ENCODE peak calls at places on chromosomes 5 and 9, in seven cellular contexts. P is dorsolateral prefrontal cortex, K is upper lobe of left lung, S is WTC11, E is MCF 10A, Y is adrenal gland, D is SK-N-SH. X is an unnamed sample.

GRCh38 chr9:83681490-83681889 is 26.3 kb downstream of the UBQLN1 start:
- DNase-seq in P (no peak), K (no peak), S (no peak), E (no peak), Y (no peak), D (no peak), X (no peak)

GRCh38 chr9:15310448-15310847 is 3.4 kb upstream of the TTC39B start:
- DNase-seq in P (no peak), K (no peak), S (no peak), E (no peak), Y (no peak), D (no peak), X (no peak)

GRCh38 chr5:102309586-102309985 is 13.5 kb upstream of the SLCO4C1 start:
- DNase-seq in P (no peak), K (no peak), S (no peak), E (no peak), Y (no peak), D (no peak), X (no peak)

GRCh38 chr5:113678924-113679575 is 165.6 kb downstream of the YTHDC2 start:
- DNase-seq in P (peak; percentile 41), K (no peak), S (peak; percentile 38), E (peak; percentile 70), Y (peak; percentile 26), D (peak; percentile 39), X (peak; percentile 61)

GRCh38 chr5:1172670-1173404 is 28.6 kb upstream of the SLC6A19 start:
- DNase-seq in P (no peak), K (no peak), S (no peak), E (no peak), Y (no peak), D (no peak), X (no peak)

GRCh38 chr9:34996181-34996904 is 6.8 kb downstream of the DNAJB5 start:
- DNase-seq in P (no peak), K (no peak), S (no peak), E (no peak), Y (no peak), D (peak; percentile 0), X (no peak)

GRCh38 chr5:35971878-35972210 is 19.3 kb downstream of the UGT3A1 start:
- DNase-seq in P (no peak), K (no peak), S (no peak), E (no peak), Y (no peak), D (no peak), X (no peak)

GRCh38 chr9:70408393-70409040 is 5.9 kb downstream of the KLF9 start:
- DNase-seq in P (no peak), K (no peak), S (no peak), E (no peak), Y (no peak), D (no peak), X (no peak)

GRCh38 chr9:19161257-19162025 is 34.1 kb upstream of the PLIN2 start:
- DNase-seq in P (no peak), K (peak; percentile 86), S (no peak), E (peak; percentile 96), Y (peak; percentile 81), D (no peak), X (peak; percentile 56)

GRCh38 chr5:165457854-165458481 is 1952.5 kb downstream of the MAT2B start:
- DNase-seq in P (no peak), K (no peak), S (peak; percentile 19), E (peak; percentile 79), Y (no peak), D (peak; percentile 32), X (peak; percentile 42)

GRCh38 chr9:17614246-17614645 is 35.4 kb downstream of the SH3GL2 start:
- DNase-seq in P (peak; percentile 58), K (no peak), S (no peak), E (no peak), Y (no peak), D (no peak), X (no peak)

GRCh38 chr5:116970318-116970717 is 395.7 kb upstream of the SEMA6A start:
- DNase-seq in P (peak; percentile 19), K (no peak), S (no peak), E (peak; percentile 80), Y (no peak), D (peak; percentile 58), X (peak; percentile 11)

GRCh38 chr5:10628601-10629000 is 64.7 kb downstream of the ANKRD33B start:
- DNase-seq in P (no peak), K (no peak), S (no peak), E (no peak), Y (no peak), D (no peak), X (no peak)

GRCh38 chr5:55220433-55221185 is 6.5 kb downstream of the MCIDAS start:
- DNase-seq in P (peak; percentile 16), K (no peak), S (peak; percentile 73), E (no peak), Y (no peak), D (peak; percentile 56), X (no peak)

GRCh38 chr9:132249690-132250089 is 87.8 kb downstream of the NTNG2 start:
- DNase-seq in P (no peak), K (no peak), S (no peak), E (no peak), Y (peak; percentile 1), D (no peak), X (no peak)

GRCh38 chr5:156037151-156037909 is 289.6 kb upstream of the SGCD start:
- DNase-seq in P (no peak), K (no peak), S (no peak), E (no peak), Y (no peak), D (no peak), X (no peak)

GRCh38 chr9:71647094-71647591 is 121.2 kb downstream of the CEMIP2 start:
- DNase-seq in P (peak; percentile 6), K (peak; percentile 92), S (no peak), E (peak; percentile 93), Y (peak; percentile 73), D (no peak), X (peak; percentile 20)

GRCh38 chr9:80352967-80353366 is 781.2 kb downstream of the TLE4 start:
- DNase-seq in P (no peak), K (no peak), S (no peak), E (no peak), Y (no peak), D (no peak), X (no peak)

GRCh38 chr9:111427186-111427585 is 57.0 kb downstream of the ECPAS start:
- DNase-seq in P (no peak), K (no peak), S (no peak), E (peak; percentile 34), Y (no peak), D (no peak), X (no peak)

GRCh38 chr5:1509346-1510085 is 14.2 kb downstream of the LPCAT1 start:
- DNase-seq in P (no peak), K (peak; percentile 19), S (peak; percentile 10), E (no peak), Y (peak; percentile 2), D (no peak), X (no peak)

GRCh38 chr9:16787724-16788123 is 82.7 kb downstream of the BNC2 start:
- DNase-seq in P (no peak), K (no peak), S (no peak), E (no peak), Y (no peak), D (no peak), X (no peak)

GRCh38 chr9:71253021-71253420 is 131.6 kb upstream of the TRPM3 start:
- DNase-seq in P (no peak), K (no peak), S (no peak), E (peak; percentile 6), Y (no peak), D (no peak), X (no peak)

GRCh38 chr5:126097881-126098280 is 325.3 kb upstream of the GRAMD2B start:
- DNase-seq in P (no peak), K (no peak), S (no peak), E (no peak), Y (no peak), D (no peak), X (no peak)

GRCh38 chr5:138824924-138825863 is 49.9 kb downstream of the LRRTM2 start:
- DNase-seq in P (no peak), K (no peak), S (no peak), E (peak; percentile 24), Y (no peak), D (peak; percentile 61), X (no peak)

GRCh38 chr9:5557606-5558587 is 47.6 kb downstream of the PDCD1LG2 start:
- DNase-seq in P (no peak), K (peak; percentile 52), S (no peak), E (no peak), Y (no peak), D (no peak), X (no peak)

GRCh38 chr9:95273369-95274051 is 44.0 kb downstream of the FANCC start:
- DNase-seq in P (no peak), K (no peak), S (no peak), E (no peak), Y (no peak), D (no peak), X (no peak)
- TF ChIP-seq CTCF in P (no peak), K (no peak), S (no peak), E (no peak), Y (no peak), D (no peak), X (no peak)

GRCh38 chr5:137199966-137200365 is 299.2 kb downstream of the SPOCK1 start:
- DNase-seq in P (no peak), K (no peak), S (no peak), E (peak; percentile 24), Y (no peak), D (no peak), X (no peak)
- TF ChIP-seq CTCF in P (no peak), K (no peak), S (no peak), E (no peak), Y (no peak), D (peak; percentile 45), X (no peak)

DNA sequence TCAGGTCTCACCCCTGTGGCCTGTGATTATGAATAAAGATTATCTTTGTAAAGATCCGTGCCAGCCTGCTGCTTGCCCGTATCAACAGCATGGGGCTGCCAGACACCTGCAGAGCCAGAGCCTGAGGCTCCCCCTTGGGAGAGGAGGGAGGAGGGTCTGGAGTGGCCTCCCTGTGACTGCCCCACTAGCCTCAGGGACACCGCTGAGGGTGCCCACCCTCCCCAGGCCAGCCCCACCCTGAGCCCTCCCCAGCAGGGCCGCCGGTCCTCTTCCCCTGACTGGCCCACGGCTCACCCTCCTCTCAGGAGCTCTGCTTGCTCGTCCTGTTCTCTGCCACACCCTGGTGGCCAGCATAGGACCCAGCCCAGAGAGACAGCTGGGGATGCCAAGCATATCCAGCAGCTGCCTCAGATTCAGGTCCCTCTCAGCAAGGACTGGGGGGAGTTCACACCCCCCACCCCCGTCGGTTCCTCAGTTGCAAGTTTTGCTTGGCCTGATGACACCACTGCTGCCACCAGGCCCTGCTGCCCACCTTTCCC is 1.9 kb downstream of the SSNA1 start:
- DNase-seq in P (no peak), K (no peak), S (no peak), E (no peak), Y (no peak), D (no peak), X (no peak)
- TF ChIP-seq CTCF in P (no peak), K (no peak), S (no peak), E (no peak), Y (no peak), D (peak; percentile 10), X (no peak)

DNA sequence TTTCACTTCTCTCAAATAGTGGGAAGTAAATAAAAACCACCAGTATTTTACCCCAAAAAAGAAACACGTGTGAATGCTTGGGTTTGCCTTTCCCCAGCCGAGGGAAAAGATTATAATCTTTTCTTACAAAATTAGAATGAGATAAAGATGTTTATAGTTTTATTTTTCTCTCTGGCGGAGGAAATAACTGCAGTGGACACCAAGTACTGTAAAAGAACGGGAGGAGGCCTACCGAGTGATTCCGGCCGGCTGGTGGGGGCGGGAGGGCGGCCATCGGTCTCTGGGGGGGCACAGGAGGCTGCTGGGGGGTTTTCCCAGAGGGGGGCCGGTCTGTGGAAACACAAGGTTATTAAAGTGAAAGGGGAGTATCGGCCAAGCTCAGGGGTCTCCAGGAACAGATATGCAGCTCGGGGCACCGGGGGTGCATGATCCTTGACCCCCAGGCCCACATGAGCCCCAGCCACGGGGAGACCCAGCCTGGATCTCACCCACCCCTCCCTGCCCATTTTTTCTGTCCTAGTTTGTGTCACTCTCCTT is 29.4 kb downstream of the LCP2 start:
- DNase-seq in P (no peak), K (no peak), S (no peak), E (no peak), Y (no peak), D (no peak), X (no peak)
- TF ChIP-seq CTCF in P (no peak), K (no peak), S (no peak), E (no peak), Y (no peak), D (no peak), X (no peak)

X was measured in Calu3.